ENCODE peak calls at places on chromosomes 12 and 14, in four cellular contexts. H, K, W and N are unnamed samples.

GRCh38 chr14:72779679-72780078 is 114.2 kb downstream of the DPF3 start:
- DNase-seq in H (no peak), K (no peak), W (no peak), N (peak)

GRCh38 chr12:107925125-107925524 is 150.6 kb downstream of the ASCL4 start:
- DNase-seq in H (no peak), K (no peak), W (no peak), N (no peak)

GRCh38 chr14:83342590-83342989 is 1808.9 kb upstream of the SEL1L start:
- DNase-seq in H (no peak), K (no peak), W (no peak), N (peak)

GRCh38 chr14:74941676-74942097 is 13.7 kb downstream of the PGF start:
- DNase-seq in H (no peak), K (no peak), W (no peak), N (peak)

GRCh38 chr12:14656846-14657245 is 39.6 kb downstream of the GUCY2C start:
- DNase-seq in H (no peak), K (no peak), W (no peak), N (no peak)

GRCh38 chr12:26097046-26097878 is 27.6 kb downstream of the BHLHE41 start:
- DNase-seq in H (peak), K (peak), W (peak), N (peak)

GRCh38 chr12:43238281-43238680 is 313.7 kb downstream of the ADAMTS20 start:
- DNase-seq in H (no peak), K (no peak), W (no peak), N (no peak)

GRCh38 chr12:5589055-5589454 is 157.1 kb downstream of the NTF3 start:
- DNase-seq in H (no peak), K (no peak), W (no peak), N (no peak)

GRCh38 chr14:101789222-101789621 is 27.7 kb downstream of the PPP2R5C start:
- DNase-seq in H (no peak), K (no peak), W (no peak), N (peak)

GRCh38 chr14:41875113-41875512 is 268.4 kb downstream of the LRFN5 start:
- DNase-seq in H (no peak), K (no peak), W (no peak), N (no peak)

GRCh38 chr14:78519863-78520262 is 349.7 kb downstream of the NRXN3 start:
- DNase-seq in H (no peak), K (no peak), W (no peak), N (no peak)

GRCh38 chr12:124548854-124549378 is 18.5 kb downstream of the NCOR2 start:
- DNase-seq in H (peak), K (no peak), W (no peak), N (peak)

GRCh38 chr12:28583771-28584261 is 393.6 kb downstream of the CCDC91 start:
- DNase-seq in H (no peak), K (no peak), W (no peak), N (no peak)

GRCh38 chr14:58131386-58131785 is 20.6 kb downstream of the ARMH4 start:
- DNase-seq in H (no peak), K (no peak), W (no peak), N (no peak)

GRCh38 chr14:28142400-28143015 is 624.1 kb upstream of the FOXG1 start:
- DNase-seq in H (no peak), K (no peak), W (no peak), N (no peak)

GRCh38 chr12:116520225-116520624 is 39.0 kb upstream of the MAP1LC3B2 start:
- DNase-seq in H (no peak), K (no peak), W (no peak), N (no peak)

GRCh38 chr12:127280393-127281275 is 986.3 kb upstream of the TMEM132C start:
- DNase-seq in H (no peak), K (peak), W (peak), N (no peak)

GRCh38 chr12:116933101-116933500 is 22.4 kb downstream of the FBXW8 start:
- DNase-seq in H (no peak), K (no peak), W (no peak), N (no peak)

GRCh38 chr12:80321653-80322052 is 122.4 kb upstream of the PTPRQ start:
- DNase-seq in H (peak), K (no peak), W (no peak), N (no peak)

GRCh38 chr14:58697927-58698641 is 60.3 kb downstream of the DACT1 start:
- DNase-seq in H (no peak), K (no peak), W (no peak), N (no peak)

GRCh38 chr12:51388066-51388799 is 3.0 kb downstream of the GALNT6 start:
- DNase-seq in H (no peak), K (no peak), W (no peak), N (no peak)

GRCh38 chr12:39103552-39104165 is 198.3 kb upstream of the CPNE8 start:
- DNase-seq in H (peak), K (peak), W (peak), N (peak)

GRCh38 chr14:34782031-34782430 is 67.6 kb upstream of the CFL2 start:
- DNase-seq in H (no peak), K (no peak), W (no peak), N (no peak)

GRCh38 chr12:70484464-70484863 is 118.4 kb downstream of the KCNMB4 start:
- DNase-seq in H (no peak), K (no peak), W (no peak), N (no peak)

GRCh38 chr14:24307575-24308341 is at the start of gene CIDEB:
- DNase-seq in H (peak), K (no peak), W (peak), N (no peak)

GRCh38 chr12:58814036-58814435 is 106.3 kb downstream of the LRIG3 start:
- DNase-seq in H (no peak), K (no peak), W (no peak), N (no peak)

GRCh38 chr12:57934804-57935203 is 6.6 kb upstream of the ATP23 start:
- DNase-seq in H (no peak), K (no peak), W (no peak), N (no peak)

GRCh38 chr14:88834883-88835431 is 10.5 kb downstream of the TTC8 start:
- DNase-seq in H (no peak), K (no peak), W (no peak), N (no peak)

GRCh38 chr12:89251326-89252237 is 100.7 kb downstream of the DUSP6 start:
- DNase-seq in H (no peak), K (no peak), W (no peak), N (no peak)

GRCh38 chr12:98754095-98754494 is 109.0 kb downstream of the APAF1 start:
- DNase-seq in H (no peak), K (no peak), W (peak), N (no peak)

GRCh38 chr14:105196228-105196960 is 15.3 kb upstream of the NUDT14 start:
- DNase-seq in H (no peak), K (no peak), W (no peak), N (no peak)
- H3K4me3 ChIP-seq in H (no peak), K (no peak), W (no peak), N (no peak)

GRCh38 chr14:99603965-99604765 is at the start of gene CCDC85C:
- DNase-seq in H (peak), K (peak), W (peak), N (peak)
- TF ChIP-seq POLR2A in H (peak), K (no peak), W (peak), N (no peak)

GRCh38 chr14:64292197-64292596 is 2.0 kb downstream of the ESR2 start:
- DNase-seq in H (no peak), K (no peak), W (no peak), N (no peak)

GRCh38 chr14:64296561-64296960 is 2.4 kb upstream of the ESR2 start:
- DNase-seq in H (no peak), K (no peak), W (no peak), N (no peak)

GRCh38 chr14:64298773-64299172 is 4.6 kb upstream of the ESR2 start:
- DNase-seq in H (no peak), K (no peak), W (no peak), N (no peak)

GRCh38 chr14:64293976-64294671 is at the start of gene ESR2:
- DNase-seq in H (no peak), K (no peak), W (peak), N (no peak)

GRCh38 chr14:64294672-64295413 is 672 bp upstream of the ESR2 start:
- DNase-seq in H (peak), K (peak), W (peak), N (peak)
- TF ChIP-seq CTCF in H (peak), K (peak), W (peak), N (no peak)

DNA sequence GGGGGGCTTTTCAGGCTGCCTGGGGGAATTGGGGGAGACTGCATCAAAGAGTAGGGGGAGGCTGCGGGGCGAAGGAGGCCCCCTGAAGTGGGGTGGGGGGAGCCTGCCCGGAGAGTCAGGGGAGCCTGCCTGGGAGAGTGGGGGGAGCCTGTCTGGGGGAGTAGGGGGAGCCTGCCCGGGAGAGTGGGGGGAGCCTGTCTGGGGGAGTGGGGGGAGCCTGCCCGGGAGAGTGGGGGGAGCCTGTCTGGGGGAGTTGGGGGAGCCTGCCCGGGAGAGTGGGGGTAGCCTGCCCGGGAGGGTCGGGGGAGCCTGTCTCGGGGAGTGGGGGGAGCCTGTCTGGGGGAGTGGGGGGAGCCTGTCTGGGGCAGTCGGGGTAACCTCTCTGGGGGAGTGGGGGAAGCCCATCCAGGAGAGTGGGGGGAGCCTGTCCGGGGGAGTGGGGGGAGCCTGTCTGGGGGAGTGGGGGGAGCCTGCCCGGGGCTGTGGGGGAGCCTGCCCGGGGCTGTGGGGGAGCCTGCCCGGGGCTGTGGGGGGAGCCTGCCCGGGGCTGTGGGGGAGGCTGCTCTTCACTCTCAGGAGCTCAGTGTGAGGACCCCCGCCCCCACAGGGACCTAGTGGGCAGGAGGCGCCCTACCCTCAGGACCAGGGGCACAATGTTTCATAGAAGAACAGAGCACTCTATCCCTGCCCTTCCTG is 6.5 kb upstream of the DEGS2 start:
- DNase-seq in H (no peak), K (no peak), W (no peak), N (no peak)
- H3K4me3 ChIP-seq in H (peak), K (no peak), W (peak), N (no peak)